ENCODE peak calls at places on chromosomes 2 and 18, in six cellular contexts. S is HepG2, W is IMR-90, U is A549, Q is K562, Y is SK-N-SH. X is an unnamed sample.

GRCh38 chr2:102455061-102455670 is 17.9 kb upstream of the SLC9A4 start:
- DNase-seq in S (no peak), W (no peak), U (no peak), Q (no peak), Y (no peak), X (no peak)

GRCh38 chr2:214737188-214737587 is 72.3 kb downstream of the BARD1 start:
- DNase-seq in S (no peak), W (no peak), U (no peak), Q (no peak), Y (no peak), X (peak)

GRCh38 chr2:126884861-126885481 is 13.7 kb upstream of the TEX51 start:
- DNase-seq in S (no peak), W (no peak), U (no peak), Q (no peak), Y (no peak), X (no peak)

GRCh38 chr2:168722592-168722991 is 79.8 kb upstream of the NOSTRIN start:
- DNase-seq in S (no peak), W (peak), U (no peak), Q (no peak), Y (no peak), X (no peak)

GRCh38 chr2:49714433-49714832 is 560.1 kb upstream of the FSHR start:
- DNase-seq in S (no peak), W (no peak), U (no peak), Q (no peak), Y (no peak), X (no peak)

GRCh38 chr2:190663839-190664238 is 15.0 kb downstream of the NAB1 start:
- DNase-seq in S (no peak), W (peak), U (no peak), Q (no peak), Y (no peak), X (no peak)

GRCh38 chr18:45910405-45911023 is 56.6 kb downstream of the EPG5 start:
- DNase-seq in S (peak), W (peak), U (peak), Q (peak), Y (peak), X (peak)

GRCh38 chr2:46135936-46136335 is 161.3 kb upstream of the EPAS1 start:
- DNase-seq in S (no peak), W (peak), U (no peak), Q (no peak), Y (no peak), X (no peak)

GRCh38 chr2:233058717-233059546 is 1.2 kb upstream of the INPP5D start:
- DNase-seq in S (no peak), W (no peak), U (no peak), Q (no peak), Y (no peak), X (no peak)

GRCh38 chr18:76588591-76589303 is 93.7 kb upstream of the ZNF516 start:
- DNase-seq in S (no peak), W (no peak), U (no peak), Q (no peak), Y (no peak), X (no peak)

GRCh38 chr2:152413228-152414030 is 78.5 kb downstream of the FMNL2 start:
- DNase-seq in S (peak), W (no peak), U (no peak), Q (no peak), Y (no peak), X (no peak)

GRCh38 chr2:45033331-45033730 is 24.1 kb upstream of the SIX2 start:
- DNase-seq in S (no peak), W (no peak), U (no peak), Q (no peak), Y (no peak), X (no peak)

GRCh38 chr2:157722580-157723234 is 94.0 kb upstream of the ACVR1C start:
- DNase-seq in S (no peak), W (peak), U (peak), Q (no peak), Y (no peak), X (no peak)

GRCh38 chr2:143974262-143974661 is 545.7 kb downstream of the ZEB2 start:
- DNase-seq in S (no peak), W (peak), U (no peak), Q (no peak), Y (no peak), X (no peak)

GRCh38 chr2:157822993-157823392 is 53.1 kb downstream of the ACVR1 start:
- DNase-seq in S (no peak), W (peak), U (no peak), Q (no peak), Y (no peak), X (no peak)

GRCh38 chr2:45890819-45891218 is 239.3 kb downstream of the PRKCE start:
- DNase-seq in S (no peak), W (no peak), U (no peak), Q (no peak), Y (no peak), X (peak)

GRCh38 chr2:236338495-236339184 is 74.4 kb upstream of the ASB18 start:
- DNase-seq in S (no peak), W (no peak), U (no peak), Q (no peak), Y (no peak), X (no peak)

GRCh38 chr2:239151201-239152131 is 249.4 kb downstream of the HDAC4 start:
- DNase-seq in S (no peak), W (no peak), U (no peak), Q (no peak), Y (no peak), X (no peak)

GRCh38 chr18:9788140-9788539 is 80.0 kb downstream of the RAB31 start:
- DNase-seq in S (no peak), W (no peak), U (no peak), Q (no peak), Y (no peak), X (no peak)

GRCh38 chr2:237182422-237183123 is 96.9 kb downstream of the COPS8 start:
- DNase-seq in S (no peak), W (no peak), U (no peak), Q (no peak), Y (no peak), X (no peak)

GRCh38 chr2:181178823-181179412 is 198.5 kb downstream of the UBE2E3 start:
- DNase-seq in S (peak), W (no peak), U (peak), Q (no peak), Y (peak), X (no peak)

GRCh38 chr2:11129598-11130449 is 25.4 kb upstream of the SLC66A3 start:
- DNase-seq in S (peak), W (no peak), U (peak), Q (peak), Y (peak), X (no peak)

GRCh38 chr2:28544069-28544346 is 48.1 kb downstream of the PLB1 start:
- DNase-seq in S (peak), W (no peak), U (no peak), Q (no peak), Y (no peak), X (no peak)

GRCh38 chr2:197674546-197674945 is 841 bp downstream of the RFTN2 start:
- DNase-seq in S (no peak), W (peak), U (no peak), Q (no peak), Y (no peak), X (no peak)

GRCh38 chr2:40103163-40103562 is 324.1 kb upstream of the THUMPD2 start:
- DNase-seq in S (no peak), W (peak), U (no peak), Q (no peak), Y (no peak), X (no peak)

GRCh38 chr2:10658041-10658913 is 31.5 kb downstream of the NOL10 start:
- DNase-seq in S (no peak), W (peak), U (no peak), Q (no peak), Y (no peak), X (no peak)

GRCh38 chr2:120133572-120134244 is 89.5 kb downstream of the TMEM185B start:
- DNase-seq in S (no peak), W (no peak), U (no peak), Q (no peak), Y (no peak), X (no peak)
- TF ChIP-seq SMC3 in S (no peak), W (no peak), U (no peak), Q (no peak), Y (no peak), X (no peak)

GRCh38 chr18:48359626-48360025 is 49.6 kb downstream of the ZBTB7C start:
- DNase-seq in S (no peak), W (no peak), U (no peak), Q (no peak), Y (no peak), X (no peak)
- TF ChIP-seq SMC3 in S (no peak), W (no peak), U (no peak), Q (no peak), Y (no peak), X (no peak)

DNA sequence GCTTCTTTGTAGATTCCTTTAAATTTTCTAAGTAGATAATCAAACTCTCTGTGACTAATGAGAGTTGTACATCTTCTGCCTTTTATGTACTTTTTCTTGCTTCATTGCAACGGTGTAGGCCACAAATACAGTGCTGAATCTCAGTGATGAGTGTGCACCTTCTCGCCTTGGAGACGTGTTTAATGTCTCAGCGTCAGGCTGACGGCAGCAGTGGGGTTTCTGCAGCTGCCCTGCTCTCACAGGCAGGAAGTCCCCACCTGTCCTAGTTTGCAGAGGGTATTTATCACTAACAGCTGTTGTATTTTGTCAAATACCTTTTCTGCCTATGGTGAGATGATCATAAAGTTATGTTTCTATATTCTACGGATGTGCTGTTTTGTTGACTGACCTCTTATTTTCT is 13.3 kb downstream of the AGXT start:
- DNase-seq in S (no peak), W (no peak), U (no peak), Q (no peak), Y (no peak), X (no peak)
- TF ChIP-seq SMC3 in S (no peak), W (no peak), U (no peak), Q (no peak), Y (no peak), X (no peak)

GRCh38 chr2:148244593-148245292 is 223.9 kb downstream of the MBD5 start:
- DNase-seq in S (peak), W (peak), U (peak), Q (no peak), Y (no peak), X (no peak)
- TF ChIP-seq SMC3 in S (no peak), W (no peak), U (no peak), Q (no peak), Y (no peak), X (no peak)

DNA sequence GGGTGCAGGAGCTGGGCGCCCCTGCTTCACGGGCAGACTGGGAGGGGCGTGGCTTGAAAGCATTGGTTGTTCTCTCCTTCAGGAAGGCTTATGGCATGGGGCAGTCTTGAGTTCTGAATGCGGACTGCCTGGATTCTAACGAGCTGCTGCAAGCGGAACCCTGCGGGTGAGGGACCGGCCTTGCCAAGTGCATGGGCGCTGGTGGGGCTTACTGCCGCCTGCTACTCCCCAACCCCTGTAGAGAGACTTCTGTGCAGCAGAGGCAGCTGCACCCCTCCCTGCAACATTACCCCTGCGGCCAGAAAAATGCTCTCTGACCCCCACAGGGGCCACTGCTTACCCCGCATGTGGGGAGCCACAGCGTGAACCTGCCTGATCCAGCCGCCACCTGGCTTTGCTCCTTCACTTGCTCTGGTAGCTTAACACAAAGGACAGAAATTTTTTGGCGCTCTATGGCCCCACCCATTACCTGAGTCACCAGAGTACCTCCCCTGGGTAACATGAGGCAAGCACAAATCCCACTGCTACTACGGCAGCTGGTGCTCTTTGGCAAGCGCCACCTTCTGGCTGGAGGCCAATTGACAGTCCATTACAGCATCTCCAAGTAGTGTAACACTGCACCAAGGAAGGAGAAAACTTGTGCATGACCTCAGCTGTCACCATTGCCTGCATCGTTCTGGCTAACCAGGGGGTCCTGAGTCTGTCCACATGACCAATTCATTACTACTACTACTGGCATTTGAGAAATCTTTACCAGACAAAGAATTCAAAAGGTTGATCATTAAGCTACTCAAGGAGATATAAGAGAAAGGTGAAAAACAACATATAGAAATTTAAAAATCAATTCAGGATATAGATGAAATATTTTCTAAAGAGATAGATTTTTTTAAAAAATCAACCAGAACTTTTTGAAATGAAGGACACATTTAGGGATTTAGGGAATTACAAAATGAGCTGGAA is 35.4 kb downstream of the MYL12B start:
- DNase-seq in S (peak), W (peak), U (peak), Q (peak), Y (peak), X (peak)
- TF ChIP-seq SMC3 in S (peak), W (no peak), U (peak), Q (peak), Y (peak), X (peak)

GRCh38 chr18:42087195-42087594 is 132.2 kb downstream of the PIK3C3 start:
- DNase-seq in S (no peak), W (no peak), U (no peak), Q (peak), Y (no peak), X (no peak)
- TF ChIP-seq SMC3 in S (no peak), W (no peak), U (no peak), Q (no peak), Y (no peak), X (no peak)

GRCh38 chr2:133522204-133522603 is 46.1 kb downstream of the NCKAP5 start:
- DNase-seq in S (no peak), W (no peak), U (no peak), Q (no peak), Y (no peak), X (no peak)
- TF ChIP-seq SMC3 in S (no peak), W (no peak), U (no peak), Q (no peak), Y (no peak), X (no peak)

GRCh38 chr2:110773470-110773921 is 41.1 kb downstream of the ACOXL start:
- DNase-seq in S (peak), W (no peak), U (no peak), Q (no peak), Y (no peak), X (no peak)

GRCh38 chr2:110780461-110780860 is 48.1 kb downstream of the ACOXL start:
- DNase-seq in S (no peak), W (no peak), U (no peak), Q (no peak), Y (no peak), X (no peak)

GRCh38 chr2:110783474-110783873 is 51.1 kb downstream of the ACOXL start:
- DNase-seq in S (no peak), W (no peak), U (no peak), Q (no peak), Y (no peak), X (no peak)

GRCh38 chr2:110772383-110772755 is 40.0 kb downstream of the ACOXL start:
- DNase-seq in S (no peak), W (no peak), U (no peak), Q (no peak), Y (no peak), X (no peak)

GRCh38 chr2:110777531-110778311 is 45.3 kb downstream of the ACOXL start:
- DNase-seq in S (no peak), W (no peak), U (no peak), Q (no peak), Y (no peak), X (no peak)
- TF ChIP-seq SMC3 in S (no peak), W (no peak), U (no peak), Q (no peak), Y (no peak), X (no peak)

DNA sequence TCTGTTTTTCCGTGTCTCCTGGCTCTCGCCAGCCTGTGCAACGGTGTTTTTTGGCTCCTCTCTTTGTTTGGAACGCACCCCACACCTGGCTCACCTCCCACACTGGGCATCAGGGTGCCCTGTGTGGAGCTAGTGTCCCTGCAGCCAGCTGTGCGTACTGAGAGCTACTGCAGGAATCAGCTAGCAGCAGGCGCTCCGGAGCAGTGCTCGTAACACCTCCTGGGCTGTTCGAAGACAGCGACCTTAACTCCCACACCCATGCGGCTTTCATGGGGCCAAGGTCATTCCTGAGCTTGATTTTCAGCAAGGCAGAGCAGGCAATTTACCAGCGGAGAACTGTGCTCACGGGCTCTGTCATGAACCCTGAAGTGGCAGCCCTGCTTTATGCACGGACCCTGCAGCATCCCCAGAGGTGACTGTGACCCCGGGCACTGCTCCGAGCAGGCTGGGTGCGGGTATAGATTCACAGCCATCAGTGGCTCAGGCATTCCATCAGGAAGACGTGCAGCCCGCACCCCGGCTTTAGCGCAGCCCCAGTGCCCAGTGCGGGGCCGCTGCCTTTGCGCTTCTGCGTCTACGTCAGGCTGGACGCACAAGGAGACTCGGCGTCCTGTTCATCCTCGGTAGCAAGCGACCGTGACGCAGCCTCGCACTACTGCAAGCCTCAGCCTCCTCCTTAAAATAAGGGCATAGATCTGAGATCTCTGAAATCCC is 58.3 kb downstream of the ADI1 start:
- DNase-seq in S (no peak), W (no peak), U (no peak), Q (no peak), Y (no peak), X (no peak)
- TF ChIP-seq SMC3 in S (no peak), W (no peak), U (no peak), Q (no peak), Y (no peak), X (no peak)

GRCh38 chr18:12741351-12741750 is 38.5 kb downstream of the PSMG2 start:
- DNase-seq in S (peak), W (peak), U (peak), Q (no peak), Y (peak), X (no peak)
- TF ChIP-seq SMC3 in S (no peak), W (no peak), U (no peak), Q (no peak), Y (no peak), X (no peak)